ENCODE peak calls at places on chromosomes 2 and 18, in nine cellular contexts. O is Calu3; F is adrenal gland; D is CD4-positive, alpha-beta T cell; C is esophagus squamous epithelium; E is A549; X is OCI-LY7; M is neural crest cell; S is heart right ventricle. B is an unnamed sample.

GRCh38 chr2:178280261-178280852 is 86.0 kb downstream of the OSBPL6 start:
- DNase-seq in O (peak), D (no peak), S (peak), F (peak), X (peak), C (no peak), M (peak), E (peak), B (peak)

GRCh38 chr2:206614825-206615224 is 27.5 kb upstream of the FAM237A start:
- DNase-seq in S (no peak), D (no peak), M (no peak), O (peak), F (no peak), E (peak), X (no peak), C (no peak), B (no peak)

GRCh38 chr18:11987527-11987926 is 6.2 kb downstream of the IMPA2 start:
- DNase-seq in S (no peak), E (no peak), M (no peak), O (no peak), X (no peak), F (no peak), D (no peak), C (no peak), B (no peak)

GRCh38 chr18:2123077-2123476 is 448.2 kb downstream of the METTL4 start:
- DNase-seq in O (no peak), C (no peak), S (no peak), X (no peak), M (no peak), E (no peak), D (no peak), F (no peak), B (no peak)

GRCh38 chr2:37439131-37439642 is 94.8 kb downstream of the QPCT start:
- DNase-seq in M (no peak), C (no peak), X (no peak), F (no peak), O (no peak), S (no peak), D (no peak), E (no peak), B (no peak)

GRCh38 chr18:50870138-50870845 is 8.6 kb upstream of the ME2 start:
- DNase-seq in X (no peak), F (no peak), O (peak), S (no peak), C (no peak), M (no peak), D (no peak), E (no peak), B (no peak)

GRCh38 chr18:22385718-22386117 is 32.0 kb downstream of the CTAGE1 start:
- DNase-seq in M (no peak), D (no peak), F (no peak), X (no peak), O (no peak), E (no peak), C (no peak), S (no peak), B (no peak)

GRCh38 chr2:179595284-179595683 is 266.1 kb downstream of the ZNF385B start:
- DNase-seq in M (no peak), F (no peak), C (no peak), S (no peak), E (no peak), O (no peak), D (no peak), X (no peak), B (no peak)

GRCh38 chr2:62705859-62706720 is 577 bp downstream of the EHBP1 start:
- DNase-seq in D (peak), E (peak), F (peak), X (peak), S (peak), C (no peak), M (peak), O (peak), B (no peak)

GRCh38 chr18:46725310-46725709 is 31.5 kb downstream of the ST8SIA5 start:
- DNase-seq in C (no peak), F (no peak), S (no peak), M (no peak), D (no peak), X (no peak), E (no peak), O (no peak), B (no peak)

GRCh38 chr2:80117401-80117800 is 187.2 kb downstream of the LRRTM1 start:
- DNase-seq in D (no peak), S (no peak), F (no peak), M (no peak), X (no peak), C (no peak), O (no peak), E (no peak), B (no peak)

GRCh38 chr2:27049422-27050280 is 1.8 kb upstream of the AGBL5 start:
- DNase-seq in S (peak), X (peak), D (peak), C (no peak), F (no peak), M (peak), O (no peak), E (peak), B (peak)

GRCh38 chr2:43370146-43370545 is 143.7 kb upstream of the ZFP36L2 start:
- DNase-seq in S (no peak), E (no peak), C (no peak), M (no peak), X (no peak), D (no peak), O (no peak), F (no peak), B (no peak)

GRCh38 chr2:3316456-3317276 is 61.0 kb downstream of the EIPR1 start:
- DNase-seq in S (no peak), E (no peak), D (no peak), M (no peak), O (no peak), X (no peak), F (no peak), C (no peak), B (no peak)

GRCh38 chr18:34592961-34593382 is 117.1 kb upstream of the DTNA start:
- DNase-seq in X (no peak), E (no peak), F (peak), D (no peak), O (peak), C (no peak), S (peak), M (peak), B (no peak)

GRCh38 chr18:24270358-24270936 is 127.2 kb downstream of the OSBPL1A start:
- DNase-seq in C (no peak), E (no peak), O (no peak), S (no peak), X (no peak), F (no peak), D (no peak), M (no peak), B (no peak)

GRCh38 chr2:127044977-127045654 is 61.8 kb downstream of the BIN1 start:
- DNase-seq in O (no peak), S (no peak), E (no peak), D (no peak), F (no peak), M (no peak), C (no peak), X (no peak), B (no peak)

GRCh38 chr2:216693414-216694100 is 1.8 kb downstream of the IGFBP5 start:
- DNase-seq in O (no peak), M (no peak), X (no peak), D (no peak), F (no peak), E (peak), S (no peak), C (no peak), B (no peak)

GRCh38 chr18:49360582-49360981 is 99.9 kb downstream of the DYM start:
- DNase-seq in E (no peak), M (no peak), X (peak), D (no peak), O (no peak), F (no peak), S (no peak), C (no peak), B (peak)

GRCh38 chr2:130807659-130808385 is 28.9 kb upstream of the ARHGEF4 start:
- DNase-seq in E (no peak), S (no peak), F (no peak), D (no peak), M (no peak), X (no peak), C (no peak), O (no peak), B (no peak)

GRCh38 chr18:354456-354855 is 86.6 kb upstream of the THOC1 start:
- DNase-seq in M (no peak), O (no peak), X (no peak), D (no peak), S (no peak), C (no peak), F (no peak), E (no peak), B (no peak)

GRCh38 chr2:234081970-234082822 is 31.7 kb downstream of the SPP2 start:
- DNase-seq in M (no peak), D (no peak), X (no peak), E (no peak), C (no peak), F (no peak), O (peak), S (no peak), B (no peak)

GRCh38 chr2:177799531-177799930 is 273.0 kb downstream of the PDE11A start:
- DNase-seq in F (no peak), O (peak), M (peak), C (no peak), D (no peak), S (peak), X (peak), E (no peak), B (no peak)

GRCh38 chr18:74399225-74399887 is 57.8 kb downstream of the DIPK1C start:
- DNase-seq in D (no peak), O (no peak), M (no peak), C (no peak), S (peak), E (no peak), F (no peak), X (no peak), B (no peak)

GRCh38 chr2:128177315-128177714 is 86.3 kb downstream of the UGGT1 start:
- DNase-seq in C (no peak), O (no peak), D (no peak), F (no peak), X (no peak), S (no peak), M (no peak), E (no peak), B (no peak)

GRCh38 chr18:59835656-59836379 is 64.0 kb upstream of the PMAIP1 start:
- DNase-seq in O (no peak), F (no peak), M (no peak), E (no peak), D (no peak), C (no peak), X (no peak), S (no peak), B (no peak)

GRCh38 chr2:4130651-4131050 is 427.3 kb downstream of the DCDC2C start:
- DNase-seq in C (no peak), E (no peak), F (no peak), O (no peak), M (no peak), X (no peak), S (no peak), D (no peak), B (no peak)

GRCh38 chr2:199739413-199740110 is 111.4 kb downstream of the FTCDNL1 start:
- DNase-seq in C (no peak), M (peak), S (peak), D (peak), X (peak), E (peak), F (peak), O (peak), B (peak)

GRCh38 chr2:74690571-74690970 is 36.5 kb downstream of the SEMA4F start:
- DNase-seq in X (peak), O (peak), D (no peak), F (peak), E (peak), M (peak), C (no peak), S (peak), B (peak)

GRCh38 chr18:58456625-58457024 is 172.3 kb downstream of the ALPK2 start:
- DNase-seq in F (no peak), D (no peak), X (no peak), S (no peak), M (no peak), O (no peak), E (no peak), C (no peak), B (no peak)

GRCh38 chr18:8703781-8704301 is 1.5 kb upstream of the MTCL1 start:
- DNase-seq in D (no peak), C (no peak), O (peak), X (no peak), S (no peak), E (no peak), M (no peak), F (no peak), B (no peak)

GRCh38 chr2:69767034-69767433 is 25.1 kb downstream of the ANXA4 start:
- DNase-seq in O (no peak), C (no peak), S (no peak), D (no peak), E (no peak), F (no peak), X (no peak), M (no peak), B (no peak)

GRCh38 chr2:234483568-234484251 is 13.2 kb downstream of the ARL4C start:
- DNase-seq in X (peak), D (peak), M (no peak), S (no peak), F (no peak), E (no peak), C (no peak), O (no peak), B (no peak)

GRCh38 chr2:172100080-172101007 is 2.4 kb downstream of the DLX2 start:
- DNase-seq in E (no peak), D (no peak), O (no peak), X (no peak), S (no peak), F (no peak), C (no peak), M (peak), B (peak)

GRCh38 chr2:127740665-127741287 is 39.5 kb downstream of the SFT2D3 start:
- DNase-seq in X (peak), C (no peak), E (no peak), O (no peak), S (no peak), D (no peak), F (no peak), M (no peak), B (no peak)

GRCh38 chr2:157182834-157183396 is 74.6 kb upstream of the GALNT5 start:
- DNase-seq in M (no peak), O (peak), E (peak), F (no peak), X (no peak), C (no peak), D (no peak), S (no peak), B (no peak)

GRCh38 chr2:224151161-224151560 is 112.1 kb upstream of the SERPINE2 start:
- DNase-seq in O (no peak), C (no peak), E (no peak), X (no peak), M (no peak), F (no peak), S (no peak), D (no peak), B (no peak)

DNA sequence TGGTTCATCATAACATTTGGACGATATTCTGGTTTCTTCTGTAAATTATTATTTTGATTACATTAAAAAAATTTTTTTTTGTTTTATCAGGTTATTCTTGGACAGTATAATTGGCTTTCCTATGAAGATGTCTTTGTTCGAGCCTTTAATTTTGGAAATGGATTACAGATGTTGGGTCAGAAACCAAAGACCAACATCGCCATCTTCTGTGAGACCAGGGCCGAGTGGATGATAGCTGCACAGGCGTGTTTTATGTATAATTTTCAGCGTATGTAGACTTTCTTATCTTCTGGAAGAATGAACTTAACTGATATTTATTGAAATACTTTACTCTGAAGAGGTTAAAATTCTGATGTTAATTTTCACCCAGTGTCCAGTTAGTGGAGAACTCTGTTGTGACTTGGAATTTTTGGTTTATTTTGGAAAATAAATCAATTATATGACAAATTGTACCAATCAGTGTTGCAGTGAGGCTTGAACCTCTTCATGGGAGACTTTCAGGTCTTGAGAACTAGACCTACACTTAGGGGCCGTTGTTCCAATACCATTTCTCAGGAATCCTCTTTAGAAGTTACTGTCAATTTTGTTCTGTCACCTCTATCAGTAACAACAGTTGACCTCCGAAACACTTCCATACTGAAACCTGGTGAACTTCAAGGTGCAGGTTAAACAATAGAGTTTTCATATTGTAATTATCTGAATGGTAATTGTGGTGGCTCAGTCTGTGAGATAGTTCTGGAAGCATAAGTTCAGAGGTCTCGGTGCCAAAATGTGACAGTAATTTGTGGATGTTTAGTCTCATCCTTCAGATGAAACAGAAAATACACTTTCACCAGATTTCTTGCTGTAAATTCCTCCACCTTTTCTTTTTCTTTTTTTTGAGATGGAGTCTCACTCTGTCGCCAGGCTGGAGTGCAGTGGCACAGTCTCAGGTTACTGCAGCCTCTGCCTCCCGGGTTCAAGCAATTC is 55.7 kb downstream of the ACSL3 start:
- DNase-seq in C (no peak), X (no peak), M (no peak), D (no peak), S (no peak), F (no peak), E (no peak), O (no peak), B (no peak)
- TF ChIP-seq CTCF in C (no peak), X (peak), M (peak), D (no peak), S (no peak), F (no peak), E (peak), O (no peak), B (peak)

GRCh38 chr2:64652231-64653173 is 1.2 kb downstream of the SERTAD2 start:
- DNase-seq in E (peak), S (no peak), M (no peak), X (peak), O (peak), F (no peak), C (no peak), D (no peak), B (no peak)

GRCh38 chr2:64654063-64654811 is 524 bp upstream of the SERTAD2 start:
- DNase-seq in M (peak), O (peak), X (peak), C (peak), S (peak), F (peak), D (peak), E (peak), B (no peak)

GRCh38 chr2:64651590-64651989 is 2.1 kb downstream of the SERTAD2 start:
- DNase-seq in F (no peak), D (no peak), M (no peak), E (no peak), X (peak), C (no peak), S (no peak), O (no peak), B (no peak)

GRCh38 chr2:64654993-64655666 is 1.4 kb upstream of the SERTAD2 start:
- DNase-seq in E (peak), C (no peak), F (no peak), D (no peak), M (no peak), O (peak), X (peak), S (no peak), B (no peak)

GRCh38 chr2:64653174-64654062 is at the start of gene SERTAD2:
- DNase-seq in C (peak), D (peak), O (peak), S (peak), F (peak), X (peak), M (peak), E (peak), B (peak)
- TF ChIP-seq CTCF in C (peak), D (peak), O (peak), S (peak), F (peak), X (peak), M (no peak), E (peak), B (peak)

DNA sequence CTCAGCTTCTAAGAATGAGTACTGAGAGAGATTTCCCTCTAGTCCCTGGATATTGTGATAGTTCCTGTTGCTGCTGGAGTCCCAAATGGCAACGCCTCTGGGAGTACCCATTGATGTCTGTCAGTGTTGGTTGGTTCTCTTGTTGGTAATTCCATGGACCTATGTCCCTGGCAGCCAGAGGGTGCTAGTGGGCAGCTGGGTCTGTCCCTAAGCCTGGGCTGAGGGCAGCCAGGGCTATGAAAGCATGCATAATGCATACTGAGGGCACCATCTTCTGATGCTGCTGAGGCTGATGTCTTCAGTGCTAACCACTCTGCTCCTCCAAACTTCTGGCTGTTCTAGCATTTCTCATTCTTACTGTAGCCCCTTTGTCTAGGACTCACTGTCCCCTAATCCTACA is 35.9 kb downstream of the NABP1 start:
- DNase-seq in S (no peak), F (no peak), E (no peak), C (no peak), O (peak), D (no peak), X (no peak), M (no peak), B (no peak)
- TF ChIP-seq CTCF in S (no peak), F (no peak), E (peak), C (no peak), O (peak), D (no peak), X (peak), M (no peak), B (peak)

GRCh38 chr2:105969552-105969951 is 224.5 kb downstream of the UXS1 start:
- DNase-seq in E (no peak), F (no peak), M (peak), O (peak), S (no peak), X (peak), D (no peak), C (no peak), B (no peak)
- TF ChIP-seq CTCF in E (no peak), F (no peak), M (peak), O (no peak), S (no peak), X (peak), D (no peak), C (no peak), B (peak)

B was measured in GM13977.